ENCODE peak calls at places on chromosomes 11 and 22, in six cellular contexts. S is IMR-90, T is H9, X is neuronal stem cell, J is mesendoderm, A is mesenchymal stem cell. G is an unnamed sample.

GRCh38 chr11:72824811-72825505 is 10.7 kb downstream of the ATG16L2 start:
- DNase-seq in J (no peak), X (no peak), A (no peak), S (no peak), T (no peak), G (no peak)

GRCh38 chr22:20235453-20235991 is 32.6 kb downstream of the RTN4R start:
- DNase-seq in A (no peak), S (no peak), X (no peak), J (no peak), T (no peak), G (no peak)

GRCh38 chr11:17986007-17986710 is 26.7 kb downstream of the SERGEF start:
- DNase-seq in J (no peak), T (no peak), A (no peak), S (peak; percentile 90), X (no peak), G (no peak)

GRCh38 chr11:36566407-36567053 is 1.3 kb upstream of the RAG1 start:
- DNase-seq in X (no peak), T (no peak), J (no peak), A (no peak), S (no peak), G (no peak)

GRCh38 chr11:78715639-78716311 is 141.1 kb upstream of the NARS2 start:
- DNase-seq in J (peak; percentile 87), S (peak; percentile 91), T (peak; percentile 87), X (peak; percentile 59), A (peak; percentile 66), G (peak; percentile 69)

GRCh38 chr11:34174411-34175041 is 69.1 kb downstream of the NAT10 start:
- DNase-seq in J (peak; percentile 84), S (peak; percentile 49), X (peak; percentile 80), A (peak; percentile 69), T (peak; percentile 86), G (peak; percentile 50)

GRCh38 chr11:15038963-15039362 is 34.4 kb upstream of the CALCB start:
- DNase-seq in T (no peak), X (no peak), S (peak; percentile 15), J (peak; percentile 27), A (peak; percentile 19), G (no peak)

GRCh38 chr22:22078329-22078728 is 95.7 kb upstream of the TOP3B start:
- DNase-seq in S (no peak), T (no peak), J (no peak), A (no peak), X (no peak), G (no peak)

GRCh38 chr22:45529966-45530575 is 27.4 kb downstream of the FBLN1 start:
- DNase-seq in A (peak; percentile 70), J (no peak), T (no peak), S (peak; percentile 94), X (no peak), G (no peak)

GRCh38 chr11:12841946-12842630 is 167.0 kb upstream of the RASSF10 start:
- DNase-seq in T (no peak), A (peak; percentile 79), S (peak; percentile 84), X (no peak), J (peak; percentile 72), G (no peak)

GRCh38 chr22:21866821-21867527 is 471 bp downstream of the MAPK1 start:
- DNase-seq in X (peak; percentile 15), A (no peak), J (peak; percentile 31), S (no peak), T (no peak), G (no peak)

GRCh38 chr11:1202776-1203504 is 19.9 kb upstream of the MUC5B start:
- DNase-seq in A (peak; percentile 17), J (peak; percentile 76), S (peak; percentile 12), T (peak; percentile 89), X (peak; percentile 62), G (peak; percentile 79)

GRCh38 chr11:72224587-72225410 is at the start of gene INPPL1:
- DNase-seq in A (peak; percentile 55), T (peak; percentile 41), J (peak; percentile 70), S (no peak), X (no peak), G (no peak)

GRCh38 chr22:39278040-39278439 is 33.3 kb upstream of the PDGFB start:
- DNase-seq in X (no peak), A (peak; percentile 78), S (peak; percentile 53), T (no peak), J (no peak), G (no peak)

GRCh38 chr22:20025401-20026203 is 4.7 kb downstream of the TANGO2 start:
- DNase-seq in A (no peak), J (no peak), T (peak; percentile 10), X (no peak), S (no peak), G (no peak)

GRCh38 chr22:23044570-23044969 is 25.7 kb upstream of the GNAZ start:
- DNase-seq in X (no peak), T (no peak), A (no peak), S (no peak), J (no peak), G (no peak)

GRCh38 chr11:3683039-3683438 is 11.9 kb upstream of the CHRNA10 start:
- DNase-seq in A (no peak), T (no peak), J (no peak), S (no peak), X (no peak), G (no peak)

GRCh38 chr11:25910090-25910489 is 421.8 kb upstream of the ANO3 start:
- DNase-seq in J (no peak), A (peak; percentile 42), T (no peak), X (no peak), S (no peak), G (no peak)

GRCh38 chr11:119895981-119896380 is 167.0 kb upstream of the NECTIN1 start:
- DNase-seq in A (no peak), T (no peak), J (no peak), X (no peak), S (no peak), G (no peak)

GRCh38 chr11:47204633-47204989 is 10.2 kb upstream of the DDB2 start:
- DNase-seq in J (peak; percentile 74), A (peak; percentile 72), T (no peak), S (peak; percentile 78), X (no peak), G (no peak)

GRCh38 chr11:88484873-88485621 is 147.5 kb upstream of the CTSC start:
- DNase-seq in J (peak; percentile 82), A (peak; percentile 36), T (peak; percentile 68), X (no peak), S (peak; percentile 23), G (peak; percentile 63)

GRCh38 chr22:37221424-37222336 is 9.4 kb upstream of the SSTR3 start:
- DNase-seq in X (no peak), A (no peak), J (no peak), T (no peak), S (no peak), G (no peak)

GRCh38 chr11:72975778-72976520 is 161.7 kb downstream of the ATG16L2 start:
- DNase-seq in T (no peak), J (no peak), X (no peak), A (peak; percentile 90), S (peak; percentile 96), G (no peak)

GRCh38 chr11:32794439-32794838 is at the start of gene CCDC73:
- DNase-seq in A (no peak), J (no peak), X (no peak), S (no peak), T (no peak), G (no peak)

GRCh38 chr11:72331761-72332160 is 87.8 kb upstream of the PHOX2A start:
- DNase-seq in J (no peak), S (no peak), X (no peak), T (no peak), A (no peak), G (no peak)

GRCh38 chr11:105632316-105632715 is 22.4 kb downstream of the GRIA4 start:
- DNase-seq in X (no peak), T (no peak), A (no peak), J (no peak), S (no peak), G (no peak)

GRCh38 chr11:29458252-29458651 is 558.6 kb downstream of the KCNA4 start:
- DNase-seq in T (no peak), J (no peak), X (no peak), S (no peak), A (no peak), G (no peak)

GRCh38 chr22:42283288-42284229 is 13.1 kb upstream of the TCF20 start:
- DNase-seq in X (peak; percentile 71), T (no peak), A (peak; percentile 21), S (no peak), J (peak; percentile 65), G (no peak)

GRCh38 chr22:24068377-24068680 is 57.2 kb downstream of the CABIN1 start:
- DNase-seq in J (peak; percentile 4), S (no peak), A (no peak), X (no peak), T (no peak), G (no peak)
- H2BK15ac ChIP-seq in J (no peak overlapping the region), S (no peak overlapping the region), A (no peak overlapping the region), X (no peak overlapping the region), T (no peak overlapping the region), G (no peak overlapping the region)

GRCh38 chr11:66314186-66314501 is 2.7 kb downstream of the CD248 start:
- DNase-seq in A (no peak), S (no peak), T (no peak), X (no peak), J (no peak), G (no peak)
- H2BK15ac ChIP-seq in A (no peak overlapping the region), S (peak overlapping the region; percentile 69), T (no peak overlapping the region), X (peak overlapping the region; percentile 96), J (no peak overlapping the region), G (no peak overlapping the region)

DNA sequence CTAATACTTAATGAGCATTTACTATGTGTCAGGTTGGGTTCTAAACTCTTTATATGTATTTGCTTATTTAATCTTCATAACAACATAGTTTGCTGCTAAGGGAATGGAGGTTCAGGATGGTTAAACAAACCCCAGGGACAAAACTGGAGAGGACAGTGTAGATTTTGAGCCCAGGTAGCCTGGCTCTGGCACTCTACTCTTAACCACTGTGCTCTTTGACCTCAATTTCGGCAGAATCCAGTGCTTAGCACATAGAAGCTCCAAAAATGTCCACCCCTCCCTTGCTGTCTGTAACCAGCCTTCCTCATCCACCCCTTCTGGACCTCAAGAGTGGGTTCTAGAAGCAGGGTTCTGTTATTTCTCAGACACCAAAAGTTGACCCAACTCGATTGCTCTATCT is 88.0 kb upstream of the SYT13 start:
- DNase-seq in S (no peak), A (no peak), X (no peak), J (no peak), T (no peak), G (no peak)
- H2BK15ac ChIP-seq in S (no peak overlapping the region), A (no peak overlapping the region), X (no peak overlapping the region), J (no peak overlapping the region), T (no peak overlapping the region), G (no peak overlapping the region)

GRCh38 chr22:49738006-49738405 is 89.7 kb downstream of the BRD1 start:
- DNase-seq in X (no peak), J (no peak), S (no peak), T (no peak), A (no peak), G (no peak)
- H2BK15ac ChIP-seq in X (no peak overlapping the region), J (no peak overlapping the region), S (no peak overlapping the region), T (no peak overlapping the region), A (no peak overlapping the region), G (no peak overlapping the region)

GRCh38 chr11:50333861-50334260 is 301.2 kb downstream of the OR4C45 start:
- DNase-seq in T (no peak), X (no peak), J (no peak), S (no peak), A (no peak), G (no peak)
- H2BK15ac ChIP-seq in T (no peak overlapping the region), X (no peak overlapping the region), J (no peak overlapping the region), S (no peak overlapping the region), A (no peak overlapping the region), G (no peak overlapping the region)